ENCODE peak calls at places on chromosomes 3 and 15, in five cellular contexts. F is GM13977; N is activated CD4-positive, CD25-positive, alpha-beta regulatory T cell; C is fibroblast of the conjunctiva; J is stimulated activated CD8-positive, alpha-beta memory T cell treated with anti-CD3 and anti-CD28 coated beads, Interleukin-2, amount 100 ng/mL, for 1 hour. B is an unnamed sample.

GRCh38 chr3:127325630-127325961 is 37.8 kb upstream of the PRR20G start:
- DNase-seq in N (no peak), F (no peak), J (no peak), C (no peak), B (no peak)

GRCh38 chr15:51579012-51579411 is 43.6 kb downstream of the DMXL2 start:
- DNase-seq in F (no peak), C (no peak), J (no peak), N (no peak), B (no peak)

GRCh38 chr3:99958177-99958912 is 140.7 kb downstream of the CMSS1 start:
- DNase-seq in J (no peak), C (no peak), N (no peak), F (no peak), B (no peak)

GRCh38 chr3:195151866-195152526 is 119.0 kb downstream of the XXYLT1 start:
- DNase-seq in J (no peak), F (no peak), N (no peak), C (no peak), B (peak; percentile 3)

GRCh38 chr3:193080821-193081220 is 160.2 kb upstream of the PLAAT1 start:
- DNase-seq in J (no peak), F (no peak), C (no peak), N (no peak), B (no peak)

GRCh38 chr3:53236112-53236841 is 19.5 kb downstream of the TKT start:
- DNase-seq in C (peak; percentile 70), N (no peak), F (no peak), J (no peak), B (no peak)

GRCh38 chr3:12287727-12288465 is 974 bp upstream of the PPARG start:
- DNase-seq in C (no peak), N (no peak), J (no peak), F (peak; percentile 38), B (no peak)

GRCh38 chr15:65738649-65739048 is 53.4 kb downstream of the DENND4A start:
- DNase-seq in J (no peak), N (no peak), F (no peak), C (no peak), B (no peak)

GRCh38 chr15:85318048-85318731 is 62.2 kb upstream of the AKAP13 start:
- DNase-seq in N (no peak), F (peak; percentile 61), C (peak; percentile 75), J (no peak), B (no peak)

GRCh38 chr15:97623091-97623661 is 337.3 kb upstream of the ARRDC4 start:
- DNase-seq in F (no peak), N (no peak), C (no peak), J (no peak), B (no peak)

GRCh38 chr3:31432897-31433678 is 99.6 kb upstream of the STT3B start:
- DNase-seq in J (no peak), F (no peak), C (no peak), N (no peak), B (peak; percentile 87)

GRCh38 chr3:113287111-113287817 is 75.9 kb downstream of the BOC start:
- DNase-seq in C (peak; percentile 46), J (no peak), F (peak; percentile 19), N (no peak), B (no peak)

GRCh38 chr15:25249236-25250010 is 189.4 kb downstream of the UBE3A start:
- DNase-seq in J (no peak), F (no peak), C (no peak), N (no peak), B (no peak)

GRCh38 chr15:81189583-81190283 is 6.9 kb upstream of the IL16 start:
- DNase-seq in F (no peak), J (no peak), C (peak; percentile 95), N (no peak), B (no peak)

GRCh38 chr15:36951747-36952247 is 148.6 kb downstream of the MEIS2 start:
- DNase-seq in F (no peak), J (no peak), N (no peak), C (no peak), B (no peak)

GRCh38 chr3:40167958-40168357 is 141.5 kb upstream of the EIF1B start:
- DNase-seq in C (no peak), J (no peak), F (no peak), N (no peak), B (no peak)

GRCh38 chr15:79218588-79219200 is 63.8 kb upstream of the ANKRD34C start:
- DNase-seq in N (no peak), F (no peak), J (no peak), C (no peak), B (no peak)

GRCh38 chr3:138399766-138400165 is 34.6 kb upstream of the ESYT3 start:
- DNase-seq in C (no peak), N (no peak), J (no peak), F (no peak), B (no peak)

GRCh38 chr3:87461443-87461842 is 185.1 kb upstream of the POU1F1 start:
- DNase-seq in C (no peak), N (no peak), F (no peak), J (no peak), B (no peak)

GRCh38 chr3:153290278-153291015 is 128.4 kb downstream of the RAP2B start:
- DNase-seq in C (no peak), N (no peak), J (no peak), F (no peak), B (no peak)

GRCh38 chr3:176939022-176939817 is 258.1 kb downstream of the TBL1XR1 start:
- DNase-seq in J (no peak), N (no peak), C (peak; percentile 87), F (peak; percentile 71), B (no peak)

GRCh38 chr3:122397136-122397645 is 13.2 kb downstream of the FAM162A start:
- DNase-seq in F (no peak), N (no peak), J (no peak), C (no peak), B (no peak)

GRCh38 chr3:141050913-141051632 is at the start of gene SPSB4:
- DNase-seq in C (no peak), J (no peak), F (peak; percentile 48), N (no peak), B (no peak)

GRCh38 chr15:38070778-38071177 is 136.3 kb downstream of the TMCO5A start:
- DNase-seq in C (no peak), F (no peak), J (no peak), N (no peak), B (no peak)

GRCh38 chr3:194657439-194657838 is 14.6 kb downstream of the LSG1 start:
- DNase-seq in F (no peak), N (no peak), J (no peak), C (no peak), B (no peak)

GRCh38 chr3:134622803-134623365 is 27.9 kb downstream of the KY start:
- DNase-seq in N (no peak), J (no peak), F (no peak), C (no peak), B (no peak)

GRCh38 chr15:66721020-66721419 is 19.0 kb downstream of the SMAD6 start:
- DNase-seq in N (no peak), C (no peak), F (no peak), J (no peak), B (no peak)

GRCh38 chr3:51585197-51585596 is 46.7 kb downstream of the RAD54L2 start:
- DNase-seq in C (no peak), F (no peak), J (no peak), N (no peak), B (no peak)

GRCh38 chr3:111506435-111506834 is 35.6 kb upstream of the CD96 start:
- DNase-seq in C (no peak), F (no peak), N (no peak), J (no peak), B (no peak)

GRCh38 chr15:30953731-30954378 is 37.6 kb downstream of the MTMR10 start:
- DNase-seq in C (peak; percentile 74), F (no peak), N (no peak), J (no peak), B (peak; percentile 18)

GRCh38 chr15:46701347-46701746 is 1016.0 kb upstream of the SEMA6D start:
- DNase-seq in N (no peak), J (no peak), C (no peak), F (no peak), B (no peak)

GRCh38 chr15:96181873-96182301 is 148.6 kb upstream of the NR2F2 start:
- DNase-seq in N (no peak), J (no peak), F (no peak), C (peak; percentile 96), B (no peak)

GRCh38 chr15:32152574-32152973 is 122.3 kb downstream of the CHRNA7 start:
- DNase-seq in J (no peak), C (no peak), N (no peak), F (no peak), B (no peak)